ENCODE peak calls at places on chromosomes 3 and 15, in seven cellular contexts. One of them, this sample, is unnamed.

GRCh38 chr3:172134352-172134751 is 95.0 kb downstream of the FNDC3B start:
- DNase-seq in substantia nigra: no peak
- DNase-seq in left lung: no peak
- DNase-seq in keratinocyte: no peak
- DNase-seq in caudate nucleus: no peak
- DNase-seq in transverse colon: no peak
- DNase-seq in prostate gland: no peak
- DNase-seq in this sample: no peak

GRCh38 chr3:15042936-15043335 is 22.2 kb downstream of the MRPS25 start:
- DNase-seq in substantia nigra: no peak
- DNase-seq in left lung: no peak
- DNase-seq in keratinocyte: no peak
- DNase-seq in caudate nucleus: no peak
- DNase-seq in transverse colon: no peak
- DNase-seq in prostate gland: no peak
- DNase-seq in this sample: no peak

GRCh38 chr15:60961541-60961940 is 267.6 kb downstream of the RORA start:
- DNase-seq in substantia nigra: no peak
- DNase-seq in left lung: no peak
- DNase-seq in keratinocyte: no peak
- DNase-seq in caudate nucleus: no peak
- DNase-seq in transverse colon: no peak
- DNase-seq in prostate gland: no peak
- DNase-seq in this sample: no peak

GRCh38 chr15:58348095-58348812 is 83.5 kb upstream of the LIPC start:
- DNase-seq in substantia nigra: no peak
- DNase-seq in left lung: no peak
- DNase-seq in keratinocyte: no peak
- DNase-seq in caudate nucleus: no peak
- DNase-seq in transverse colon: no peak
- DNase-seq in prostate gland: no peak
- DNase-seq in this sample: no peak

GRCh38 chr3:57968499-57968898 is 39.7 kb upstream of the FLNB start:
- DNase-seq in substantia nigra: no peak
- DNase-seq in left lung: no peak
- DNase-seq in keratinocyte: no peak
- DNase-seq in caudate nucleus: no peak
- DNase-seq in transverse colon: no peak
- DNase-seq in prostate gland: no peak
- DNase-seq in this sample: no peak

GRCh38 chr3:52237006-52237658 is 1.8 kb downstream of the TWF2 start:
- DNase-seq in substantia nigra: no peak
- DNase-seq in left lung: peak
- DNase-seq in keratinocyte: no peak
- DNase-seq in caudate nucleus: no peak
- DNase-seq in transverse colon: no peak
- DNase-seq in prostate gland: no peak
- DNase-seq in this sample: peak

GRCh38 chr3:162390891-162391290 is 894.3 kb downstream of the OTOL1 start:
- DNase-seq in substantia nigra: no peak
- DNase-seq in left lung: no peak
- DNase-seq in keratinocyte: no peak
- DNase-seq in caudate nucleus: no peak
- DNase-seq in transverse colon: no peak
- DNase-seq in prostate gland: no peak
- DNase-seq in this sample: no peak

GRCh38 chr15:38864827-38865604 is 300.4 kb upstream of the RASGRP1 start:
- DNase-seq in substantia nigra: no peak
- DNase-seq in left lung: no peak
- DNase-seq in keratinocyte: no peak
- DNase-seq in caudate nucleus: no peak
- DNase-seq in transverse colon: no peak
- DNase-seq in prostate gland: no peak
- DNase-seq in this sample: no peak

GRCh38 chr3:88203537-88204143 is 53.9 kb downstream of the C3orf38 start:
- DNase-seq in substantia nigra: peak
- DNase-seq in left lung: peak
- DNase-seq in keratinocyte: no peak
- DNase-seq in caudate nucleus: peak
- DNase-seq in transverse colon: peak
- DNase-seq in prostate gland: peak
- DNase-seq in this sample: no peak

GRCh38 chr15:69692342-69692741 is 239.7 kb downstream of the RPLP1 start:
- DNase-seq in substantia nigra: no peak
- DNase-seq in left lung: no peak
- DNase-seq in keratinocyte: no peak
- DNase-seq in caudate nucleus: no peak
- DNase-seq in transverse colon: no peak
- DNase-seq in prostate gland: peak
- DNase-seq in this sample: no peak
- H3K27ac ChIP-seq in substantia nigra: no peak
- H3K27ac ChIP-seq in left lung: no peak
- H3K27ac ChIP-seq in keratinocyte: no peak
- H3K27ac ChIP-seq in caudate nucleus: no peak
- H3K27ac ChIP-seq in transverse colon: no peak
- H3K27ac ChIP-seq in prostate gland: no peak
- H3K27ac ChIP-seq in this sample: no peak

DNA sequence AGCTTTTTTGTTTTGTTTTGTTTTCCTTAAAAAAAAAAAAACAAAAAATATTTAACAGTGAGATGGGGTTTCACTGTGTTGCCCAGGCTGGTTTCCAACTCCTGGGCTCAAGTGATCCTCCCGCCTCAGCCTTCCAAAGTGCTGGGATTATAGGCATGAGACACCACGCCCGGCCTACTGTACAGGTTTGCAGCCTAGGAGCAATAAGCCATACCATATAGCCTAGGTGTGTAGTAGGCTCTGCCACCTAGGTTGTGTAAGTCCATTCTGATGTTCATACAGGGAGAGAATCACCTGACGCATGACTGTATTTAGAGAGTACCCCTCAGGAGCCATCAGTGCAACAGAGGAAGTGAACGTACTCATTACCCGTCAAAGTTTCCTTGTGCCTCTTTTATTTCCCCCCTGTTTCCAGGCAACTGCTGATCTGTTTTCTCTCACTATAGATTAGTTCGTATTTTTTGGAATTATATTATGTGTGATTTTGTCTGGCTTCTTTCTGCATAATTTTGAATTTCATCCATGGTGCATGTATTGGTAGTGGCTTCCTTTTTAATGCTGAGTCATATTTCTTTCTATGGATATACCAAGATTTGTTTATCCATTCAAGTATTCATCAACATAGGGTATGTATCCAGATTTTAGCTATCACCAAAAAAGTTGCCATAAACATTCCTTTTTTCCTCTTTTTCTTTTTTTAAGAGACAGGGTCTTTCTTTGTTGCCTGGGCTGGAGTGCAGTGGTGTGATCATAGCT is 9.9 kb downstream of the ACAD9 start:
- DNase-seq in substantia nigra: no peak
- DNase-seq in left lung: no peak
- DNase-seq in keratinocyte: no peak
- DNase-seq in caudate nucleus: no peak
- DNase-seq in transverse colon: no peak
- DNase-seq in prostate gland: no peak
- DNase-seq in this sample: no peak
- H3K27ac ChIP-seq in substantia nigra: no peak
- H3K27ac ChIP-seq in left lung: no peak
- H3K27ac ChIP-seq in keratinocyte: no peak
- H3K27ac ChIP-seq in caudate nucleus: no peak
- H3K27ac ChIP-seq in transverse colon: no peak
- H3K27ac ChIP-seq in prostate gland: no peak
- H3K27ac ChIP-seq in this sample: no peak

GRCh38 chr3:189424922-189425321 is 206.3 kb upstream of the TP63 start:
- DNase-seq in substantia nigra: no peak
- DNase-seq in left lung: no peak
- DNase-seq in keratinocyte: no peak
- DNase-seq in caudate nucleus: no peak
- DNase-seq in transverse colon: no peak
- DNase-seq in prostate gland: no peak
- DNase-seq in this sample: no peak

DNA sequence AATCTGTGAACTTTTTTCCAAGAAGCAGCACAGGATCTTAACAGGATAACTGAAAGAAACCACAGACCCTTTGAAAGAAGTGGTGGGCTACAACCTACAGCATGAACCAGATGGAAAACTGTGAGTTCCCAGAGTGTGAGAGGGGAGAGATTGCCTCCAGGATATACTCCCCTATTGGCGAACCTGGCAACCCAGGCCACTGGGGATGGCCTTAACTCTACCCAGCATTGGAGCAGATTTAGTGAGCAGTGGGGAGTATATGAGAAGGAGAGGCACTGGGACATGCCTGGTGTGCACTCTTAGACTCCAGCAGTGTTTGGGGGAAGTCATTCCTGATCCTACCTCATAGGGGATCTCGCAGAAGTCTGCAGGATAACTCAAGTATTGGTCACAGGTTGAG is 201.0 kb upstream of the TP63 start:
- DNase-seq in substantia nigra: no peak
- DNase-seq in left lung: no peak
- DNase-seq in keratinocyte: no peak
- DNase-seq in caudate nucleus: no peak
- DNase-seq in transverse colon: no peak
- DNase-seq in prostate gland: no peak
- DNase-seq in this sample: no peak
- H3K27ac ChIP-seq in substantia nigra: no peak
- H3K27ac ChIP-seq in left lung: no peak
- H3K27ac ChIP-seq in keratinocyte: no peak
- H3K27ac ChIP-seq in caudate nucleus: no peak
- H3K27ac ChIP-seq in transverse colon: no peak
- H3K27ac ChIP-seq in prostate gland: no peak
- H3K27ac ChIP-seq in this sample: no peak

DNA sequence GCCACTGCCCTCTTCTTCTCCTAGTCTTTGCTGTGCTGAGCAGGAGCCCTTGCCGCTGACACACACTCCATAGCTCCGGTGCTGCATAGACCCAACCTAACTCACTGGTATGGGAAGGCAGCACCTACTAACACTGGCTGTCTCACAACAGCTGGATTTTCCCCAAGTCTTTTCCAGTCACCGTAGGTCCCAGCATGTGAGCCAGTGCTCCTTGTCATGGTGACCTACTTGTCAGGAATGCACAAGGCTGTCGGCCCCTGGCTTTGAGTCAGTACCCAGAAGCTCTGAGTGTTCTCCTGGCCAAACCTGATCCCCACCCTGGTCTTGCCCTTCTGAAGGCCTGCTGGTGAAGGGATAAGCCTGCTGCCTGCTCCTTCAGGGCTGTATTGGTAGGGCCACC is 25.7 kb downstream of the AMOTL2 start:
- DNase-seq in substantia nigra: no peak
- DNase-seq in left lung: peak
- DNase-seq in keratinocyte: peak
- DNase-seq in caudate nucleus: no peak
- DNase-seq in transverse colon: no peak
- DNase-seq in prostate gland: no peak
- DNase-seq in this sample: no peak
- H3K27ac ChIP-seq in substantia nigra: no peak
- H3K27ac ChIP-seq in left lung: no peak
- H3K27ac ChIP-seq in keratinocyte: peak
- H3K27ac ChIP-seq in caudate nucleus: no peak
- H3K27ac ChIP-seq in transverse colon: no peak
- H3K27ac ChIP-seq in prostate gland: no peak
- H3K27ac ChIP-seq in this sample: no peak

GRCh38 chr3:175082631-175083030 is 223.5 kb downstream of the NAALADL2 start:
- DNase-seq in substantia nigra: no peak
- DNase-seq in left lung: no peak
- DNase-seq in keratinocyte: no peak
- DNase-seq in caudate nucleus: no peak
- DNase-seq in transverse colon: no peak
- DNase-seq in prostate gland: no peak
- DNase-seq in this sample: no peak
- H3K27ac ChIP-seq in substantia nigra: no peak
- H3K27ac ChIP-seq in left lung: no peak
- H3K27ac ChIP-seq in keratinocyte: no peak
- H3K27ac ChIP-seq in caudate nucleus: no peak
- H3K27ac ChIP-seq in transverse colon: no peak
- H3K27ac ChIP-seq in prostate gland: no peak
- H3K27ac ChIP-seq in this sample: no peak

GRCh38 chr3:48599077-48599501 is 4.0 kb upstream of the COL7A1 start:
- DNase-seq in substantia nigra: no peak
- DNase-seq in left lung: no peak
- DNase-seq in keratinocyte: peak
- DNase-seq in caudate nucleus: no peak
- DNase-seq in transverse colon: no peak
- DNase-seq in prostate gland: peak
- DNase-seq in this sample: no peak
- H3K27ac ChIP-seq in substantia nigra: peak
- H3K27ac ChIP-seq in left lung: peak
- H3K27ac ChIP-seq in keratinocyte: peak
- H3K27ac ChIP-seq in caudate nucleus: no peak
- H3K27ac ChIP-seq in transverse colon: peak
- H3K27ac ChIP-seq in prostate gland: peak
- H3K27ac ChIP-seq in this sample: peak

DNA sequence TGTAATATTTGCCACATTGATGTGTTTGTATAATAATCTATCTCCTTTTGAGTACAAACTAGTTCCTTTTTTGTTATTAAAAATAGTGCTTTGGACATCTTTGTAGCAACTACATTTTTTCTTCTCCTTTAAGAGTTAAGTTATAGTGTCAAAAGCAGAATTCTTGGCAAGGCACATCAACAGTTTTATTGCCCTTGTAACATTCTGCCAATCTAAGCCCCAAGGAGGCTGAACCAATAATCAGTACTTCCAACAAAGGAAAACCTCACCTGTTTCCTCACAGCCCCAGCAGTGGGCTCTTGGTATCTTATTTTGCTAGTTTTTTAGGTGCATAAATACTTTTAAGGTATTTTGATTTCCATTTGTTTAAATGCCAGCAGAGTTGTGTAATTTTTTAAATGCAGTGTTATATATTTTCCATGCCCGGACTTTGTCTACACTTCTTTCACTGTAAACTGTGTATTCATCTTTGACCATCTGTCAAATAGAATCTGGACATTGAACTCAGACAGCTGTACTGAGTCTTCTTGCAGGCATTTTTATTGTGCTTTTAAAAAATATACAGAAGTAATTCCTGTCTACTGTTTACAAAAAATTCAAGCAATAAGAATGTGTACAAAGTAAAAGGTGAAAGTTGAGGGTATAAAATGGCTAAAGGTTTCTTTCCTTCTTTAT is 100.9 kb downstream of the MYLK start:
- DNase-seq in substantia nigra: no peak
- DNase-seq in left lung: no peak
- DNase-seq in keratinocyte: no peak
- DNase-seq in caudate nucleus: no peak
- DNase-seq in transverse colon: no peak
- DNase-seq in prostate gland: no peak
- DNase-seq in this sample: no peak
- H3K27ac ChIP-seq in substantia nigra: no peak
- H3K27ac ChIP-seq in left lung: no peak
- H3K27ac ChIP-seq in keratinocyte: no peak
- H3K27ac ChIP-seq in caudate nucleus: no peak
- H3K27ac ChIP-seq in transverse colon: peak
- H3K27ac ChIP-seq in prostate gland: no peak
- H3K27ac ChIP-seq in this sample: no peak

GRCh38 chr15:81074773-81075172 is 59.3 kb upstream of the CFAP161 start:
- DNase-seq in substantia nigra: no peak
- DNase-seq in left lung: no peak
- DNase-seq in keratinocyte: no peak
- DNase-seq in caudate nucleus: no peak
- DNase-seq in transverse colon: no peak
- DNase-seq in prostate gland: no peak
- DNase-seq in this sample: no peak
- H3K27ac ChIP-seq in substantia nigra: no peak
- H3K27ac ChIP-seq in left lung: no peak
- H3K27ac ChIP-seq in keratinocyte: no peak
- H3K27ac ChIP-seq in caudate nucleus: no peak
- H3K27ac ChIP-seq in transverse colon: no peak
- H3K27ac ChIP-seq in prostate gland: no peak
- H3K27ac ChIP-seq in this sample: no peak